ENCODE peak calls at places on chromosomes 4 and X, in nine cellular contexts. J is lower leg skin, L is progenitor cell of endocrine pancreas, E is foreskin keratinocyte, O is ovary, B is mammary epithelial cell, Y is AG04450, S is fibroblast of pulmonary artery, C is kidney epithelial cell. W is an unnamed sample.

GRCh38 chr4:169164669-169165415 is 105.9 kb downstream of the SH3RF1 start:
- DNase-seq in O (no peak), E (no peak), L (no peak), J (no peak), S (peak), Y (no peak), B (no peak), C (no peak), W (no peak)

GRCh38 chrX:87900320-87900908 is 382.8 kb downstream of the KLHL4 start:
- DNase-seq in J (no peak), B (peak), E (no peak), O (no peak), L (no peak), C (no peak), Y (no peak), S (no peak), W (no peak)

GRCh38 chr4:4859010-4859798 is at the start of gene MSX1:
- DNase-seq in O (peak), C (no peak), E (no peak), S (peak), B (peak), Y (peak), L (peak), J (peak), W (peak)

GRCh38 chr4:107740950-107741701 is 21.1 kb upstream of the PAPSS1 start:
- DNase-seq in J (no peak), Y (peak), C (no peak), S (peak), B (no peak), L (no peak), O (peak), E (no peak), W (no peak)

GRCh38 chrX:9327086-9327746 is 137.6 kb upstream of the TBL1X start:
- DNase-seq in C (no peak), E (no peak), S (no peak), O (no peak), L (no peak), J (no peak), B (no peak), Y (no peak), W (no peak)

GRCh38 chr4:14221176-14221575 is 593.7 kb upstream of the BOD1L1 start:
- DNase-seq in S (no peak), B (peak), E (no peak), Y (no peak), C (no peak), L (no peak), J (no peak), O (no peak), W (no peak)

GRCh38 chr4:113825272-113825671 is 63.7 kb upstream of the CAMK2D start:
- DNase-seq in J (no peak), Y (no peak), E (no peak), C (no peak), B (no peak), S (no peak), L (no peak), O (no peak), W (no peak)

GRCh38 chr4:77636902-77637301 is 31.3 kb downstream of the CXCL13 start:
- DNase-seq in Y (peak), O (no peak), C (no peak), J (no peak), E (peak), S (peak), B (peak), L (no peak), W (no peak)

GRCh38 chr4:182219400-182219799 is 23.8 kb upstream of the TENM3 start:
- DNase-seq in S (peak), C (no peak), J (no peak), L (no peak), B (no peak), O (no peak), Y (no peak), E (no peak), W (no peak)

GRCh38 chrX:103211012-103211715 is 3.7 kb upstream of the BEX4 start:
- DNase-seq in L (no peak), O (peak), E (no peak), B (peak), C (no peak), Y (no peak), S (peak), J (peak), W (no peak)

GRCh38 chr4:6873291-6873690 is 36.3 kb upstream of the TBC1D14 start:
- DNase-seq in B (no peak), Y (no peak), J (no peak), O (no peak), E (no peak), C (no peak), L (no peak), S (peak), W (no peak)

GRCh38 chr4:5399790-5400421 is 308.5 kb downstream of the EVC2 start:
- DNase-seq in E (no peak), O (no peak), L (peak), S (peak), Y (peak), B (no peak), J (no peak), C (no peak), W (peak)

GRCh38 chr4:188372856-188373255 is 233.6 kb downstream of the TRIML1 start:
- DNase-seq in J (no peak), B (peak), C (no peak), O (no peak), E (no peak), L (no peak), Y (no peak), S (peak), W (no peak)

GRCh38 chrX:154696328-154697045 is 43.1 kb upstream of the CTAG2 start:
- DNase-seq in S (peak), J (peak), B (peak), E (peak), Y (no peak), C (no peak), O (no peak), L (no peak), W (no peak)

GRCh38 chr4:19883841-19884240 is 367.9 kb upstream of the SLIT2 start:
- DNase-seq in E (no peak), J (no peak), B (no peak), O (no peak), L (no peak), S (peak), Y (no peak), C (no peak), W (no peak)

GRCh38 chr4:187118166-187118565 is 394.5 kb upstream of the FAT1 start:
- DNase-seq in Y (no peak), J (no peak), S (no peak), C (no peak), O (no peak), E (no peak), L (no peak), B (no peak), W (no peak)

GRCh38 chr4:166282081-166282770 is 409.2 kb downstream of the TLL1 start:
- DNase-seq in C (no peak), S (peak), E (no peak), J (no peak), O (no peak), L (no peak), Y (no peak), B (peak), W (no peak)

GRCh38 chr4:19514276-19515070 is 737.2 kb upstream of the SLIT2 start:
- DNase-seq in Y (peak), J (no peak), B (no peak), C (no peak), E (no peak), O (no peak), S (no peak), L (no peak), W (no peak)

GRCh38 chr4:10706236-10706635 is 21.7 kb upstream of the CLNK start:
- DNase-seq in B (peak), E (no peak), S (peak), O (no peak), L (no peak), J (no peak), Y (no peak), C (no peak), W (no peak)

GRCh38 chrX:83847339-83847738 is 13.6 kb upstream of the CYLC1 start:
- DNase-seq in Y (no peak), L (no peak), S (no peak), E (no peak), J (no peak), B (no peak), O (no peak), C (no peak), W (no peak)

GRCh38 chrX:83845397-83845796 is 15.5 kb upstream of the CYLC1 start:
- DNase-seq in C (no peak), J (no peak), S (peak), O (no peak), Y (no peak), E (no peak), B (peak), L (no peak), W (no peak)
- TF ChIP-seq CTCF in C (peak), J (no peak), S (peak), O (no peak), Y (peak), E (peak), B (peak), L (peak), W (peak)

GRCh38 chr4:123396294-123397275 is at the start of gene SPRY1:
- DNase-seq in E (peak), S (peak), J (peak), O (peak), B (peak), L (peak), Y (no peak), C (peak), W (peak)

GRCh38 chr4:123399638-123400358 is 3.2 kb downstream of the SPRY1 start:
- DNase-seq in J (no peak), O (no peak), E (peak), S (peak), Y (no peak), L (no peak), B (peak), C (no peak), W (no peak)

GRCh38 chr4:123398803-123399637 is 2.4 kb downstream of the SPRY1 start:
- DNase-seq in S (peak), Y (no peak), C (no peak), E (peak), J (peak), B (peak), L (no peak), O (peak), W (no peak)

GRCh38 chr4:123397276-123398150 is 918 bp downstream of the SPRY1 start:
- DNase-seq in S (peak), L (peak), O (peak), B (peak), Y (no peak), E (peak), J (no peak), C (no peak), W (no peak)

DNA sequence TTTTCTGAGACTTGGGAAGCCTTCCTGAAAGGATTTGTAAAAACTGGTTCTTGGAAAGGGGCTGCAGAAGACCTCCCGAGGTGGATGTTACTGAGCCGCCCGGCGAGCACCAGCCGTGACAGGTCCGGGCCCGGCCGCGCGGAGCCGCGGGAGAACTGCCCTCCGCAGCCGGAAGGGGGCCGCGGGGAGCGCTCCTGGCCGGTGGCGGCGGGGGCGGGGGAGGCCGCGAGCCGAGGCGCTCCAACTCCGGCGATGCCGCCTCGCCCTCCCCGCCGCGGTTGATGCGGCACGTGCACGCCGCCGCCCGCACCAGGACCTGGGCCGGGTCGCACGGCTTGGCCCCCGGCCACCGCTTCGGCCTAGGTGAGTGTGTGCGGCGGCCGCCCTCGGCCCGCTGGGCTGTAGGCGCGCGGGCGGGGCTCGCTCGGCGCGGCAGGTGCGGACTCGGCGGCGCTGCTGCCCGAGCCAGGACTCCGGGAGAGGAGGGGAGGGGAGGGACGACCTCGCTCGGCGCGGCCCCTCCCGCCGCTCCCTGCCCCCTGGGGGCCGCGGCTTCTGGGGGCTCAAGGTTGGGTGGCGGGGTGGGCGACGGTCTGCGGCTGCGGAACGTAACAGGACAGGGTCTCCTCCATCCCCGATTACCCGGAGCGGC is 1.7 kb downstream of the SPRY1 start:
- DNase-seq in L (peak), S (peak), O (peak), J (no peak), B (peak), E (no peak), C (no peak), Y (no peak), W (peak)
- TF ChIP-seq CTCF in L (peak), S (peak), O (peak), J (no peak), B (peak), E (peak), C (peak), Y (peak), W (peak)

GRCh38 chr4:156111706-156112105 is 158.0 kb upstream of the CTSO start:
- DNase-seq in L (no peak), C (no peak), J (no peak), Y (no peak), B (no peak), E (no peak), O (no peak), S (no peak), W (no peak)

GRCh38 chr4:156113138-156113537 is 159.5 kb upstream of the CTSO start:
- DNase-seq in O (no peak), J (no peak), S (peak), L (no peak), E (no peak), B (peak), C (no peak), Y (no peak), W (no peak)

DNA sequence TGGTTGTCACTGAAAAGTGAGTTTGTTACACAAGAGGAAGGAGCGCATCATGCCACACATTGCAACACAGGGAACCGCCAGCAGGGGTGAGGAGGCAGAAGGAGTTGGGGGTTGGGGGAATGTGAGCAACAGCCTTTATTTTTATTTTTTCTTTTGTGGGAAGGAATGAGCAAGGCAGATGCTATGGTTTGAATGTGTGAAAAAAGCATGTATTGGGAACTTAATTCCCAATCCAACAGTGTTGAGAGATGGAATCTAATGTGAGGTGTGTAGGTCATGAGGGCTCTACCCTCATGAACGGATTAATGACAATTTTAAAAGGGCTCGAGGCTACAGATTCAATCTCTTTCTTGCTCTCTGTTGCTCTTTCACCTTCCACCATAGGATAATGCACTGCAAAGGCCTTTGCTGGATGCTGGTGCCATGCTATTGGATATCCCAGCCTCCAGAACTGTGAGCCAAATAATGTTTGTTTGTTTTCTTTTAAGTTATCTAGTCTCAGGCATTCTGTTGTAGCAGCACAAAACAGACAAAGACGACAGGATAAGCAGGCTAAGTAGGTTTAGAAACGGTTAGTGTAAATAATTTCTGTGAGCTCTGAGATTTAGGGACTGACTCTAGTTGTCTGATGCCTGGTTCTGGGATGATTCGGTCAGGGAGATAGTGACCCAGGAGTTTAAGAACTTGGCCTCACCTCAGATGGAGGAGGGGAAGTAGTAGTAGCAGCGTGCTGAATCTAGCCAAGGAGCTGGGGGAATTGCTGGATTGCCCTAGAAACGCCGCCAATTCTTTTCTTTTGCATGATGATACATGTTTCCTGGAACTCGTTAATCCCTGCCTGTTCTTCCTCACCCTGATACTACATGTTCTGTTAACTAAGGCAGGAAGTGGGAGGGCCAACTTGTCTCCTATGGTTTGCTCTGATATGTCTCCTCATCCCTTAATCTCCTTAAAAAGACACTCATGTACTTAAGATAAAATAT is 156.6 kb upstream of the CTSO start:
- DNase-seq in Y (no peak), E (peak), L (no peak), S (peak), J (peak), C (no peak), O (no peak), B (peak), W (no peak)
- TF ChIP-seq CTCF in Y (peak), E (peak), L (peak), S (peak), J (no peak), C (peak), O (no peak), B (peak), W (no peak)

GRCh38 chr4:55554453-55555030 is 7.8 kb upstream of the CLOCK start:
- DNase-seq in C (no peak), L (no peak), B (no peak), S (peak), E (peak), O (no peak), J (no peak), Y (no peak), W (no peak)
- TF ChIP-seq CTCF in C (peak), L (peak), B (peak), S (peak), E (peak), O (peak), J (no peak), Y (peak), W (peak)

GRCh38 chr4:40976343-40976742 is 226.6 kb downstream of the NSUN7 start:
- DNase-seq in L (no peak), C (no peak), O (no peak), B (peak), S (peak), E (peak), Y (peak), J (peak), W (no peak)

GRCh38 chr4:40986375-40986774 is 228.0 kb downstream of the APBB2 start:
- DNase-seq in S (no peak), C (no peak), L (no peak), Y (no peak), J (no peak), B (no peak), E (no peak), O (no peak), W (no peak)

GRCh38 chr4:40978548-40978947 is 228.8 kb downstream of the NSUN7 start:
- DNase-seq in B (no peak), O (no peak), J (no peak), C (no peak), L (no peak), E (no peak), Y (no peak), S (no peak), W (no peak)

GRCh38 chr4:40984051-40984450 is 230.3 kb downstream of the APBB2 start:
- DNase-seq in L (no peak), S (no peak), O (no peak), E (no peak), B (no peak), C (no peak), Y (no peak), J (no peak), W (no peak)

GRCh38 chr4:40980318-40980883 is 230.6 kb downstream of the NSUN7 start:
- DNase-seq in S (peak), O (no peak), B (peak), C (no peak), J (no peak), Y (no peak), E (no peak), L (no peak), W (no peak)
- TF ChIP-seq CTCF in S (peak), O (no peak), B (peak), C (peak), J (no peak), Y (peak), E (peak), L (peak), W (peak)

GRCh38 chr4:168039593-168039992 is 52.7 kb upstream of the ANXA10 start:
- DNase-seq in J (no peak), S (no peak), O (no peak), Y (no peak), E (no peak), L (no peak), C (no peak), B (no peak), W (no peak)
- TF ChIP-seq CTCF in J (no peak), S (no peak), O (no peak), Y (no peak), E (no peak), L (no peak), C (no peak), B (no peak), W (no peak)

DNA sequence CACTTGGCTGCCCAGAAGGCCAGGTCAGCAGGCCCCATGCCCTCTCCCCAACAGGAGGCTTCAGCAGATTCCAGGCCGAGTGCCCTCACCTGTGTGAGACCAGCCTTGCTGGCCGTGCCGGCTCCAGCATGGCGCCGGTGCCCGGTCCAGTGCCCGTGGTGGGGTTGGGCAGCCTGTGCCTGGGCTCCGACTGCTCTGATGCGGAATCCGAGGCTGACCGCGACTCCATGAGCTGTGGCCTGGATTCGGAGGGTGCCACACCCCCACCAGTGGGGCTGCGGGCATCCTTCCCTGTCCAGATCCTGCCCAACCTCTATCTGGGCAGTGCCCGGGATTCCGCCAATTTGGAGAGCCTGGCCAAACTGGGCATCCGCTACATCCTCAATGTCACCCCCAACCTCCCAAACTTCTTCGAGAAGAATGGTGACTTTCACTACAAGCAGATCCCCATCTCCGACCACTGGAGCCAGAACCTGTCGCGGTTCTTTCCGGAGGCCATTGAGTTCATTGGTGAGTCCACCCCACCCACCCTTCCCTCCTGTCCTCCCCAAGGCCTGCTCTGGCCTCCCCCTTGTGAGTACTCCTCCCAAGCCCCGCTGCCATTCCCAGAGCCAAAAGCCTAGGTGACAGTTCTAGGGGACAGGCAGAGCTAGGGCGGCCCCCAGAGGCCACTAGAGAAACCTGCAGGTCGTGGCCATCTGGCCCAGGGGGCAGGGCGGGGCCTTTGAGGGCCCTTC is 2.3 kb downstream of the DUSP9 start:
- DNase-seq in C (no peak), E (no peak), J (no peak), S (no peak), B (no peak), Y (no peak), L (no peak), O (peak), W (peak)
- TF ChIP-seq CTCF in C (peak), E (peak), J (no peak), S (no peak), B (peak), Y (peak), L (peak), O (no peak), W (peak)